ENCODE peak calls at places on chromosomes 7 and 10, in four cellular contexts. A, O, V and H are unnamed samples.
A peak's percentile ranks its signal among the peaks of the same experiment; 100 is the strongest.

GRCh38 chr10:93386496-93387369 is 95.4 kb downstream of the MYOF start:
- DNase-seq in V (no peak), A (peak; percentile 53), O (peak; percentile 59), H (no peak)

GRCh38 chr10:126188679-126189200 is 199.5 kb downstream of the ADAM12 start:
- DNase-seq in O (no peak), V (no peak), A (no peak), H (no peak)

GRCh38 chr7:40839881-40840280 is 705.1 kb downstream of the SUGCT start:
- DNase-seq in O (no peak), V (no peak), A (no peak), H (no peak)

GRCh38 chr7:37247881-37248280 is 200.8 kb downstream of the ELMO1 start:
- DNase-seq in A (no peak), O (no peak), V (peak; percentile 13), H (no peak)

GRCh38 chr10:61063911-61064310 is 119.9 kb upstream of the RHOBTB1 start:
- DNase-seq in O (no peak), A (no peak), V (no peak), H (no peak)

GRCh38 chr7:76340617-76341131 is 18.1 kb downstream of the YWHAG start:
- DNase-seq in V (no peak), A (no peak), O (no peak), H (no peak)

GRCh38 chr7:20408467-20408826 is 77.7 kb downstream of the ITGB8 start:
- DNase-seq in A (no peak), V (no peak), O (no peak), H (no peak)

GRCh38 chr7:128932862-128933821 is 4.6 kb upstream of the IRF5 start:
- DNase-seq in A (peak; percentile 86), V (no peak), O (no peak), H (peak; percentile 64)

GRCh38 chr7:39417642-39418041 is 148.6 kb upstream of the YAE1 start:
- DNase-seq in O (no peak), V (peak; percentile 9), A (no peak), H (no peak)

GRCh38 chr10:74081192-74081803 is 69.3 kb downstream of the AP3M1 start:
- DNase-seq in A (peak; percentile 63), O (no peak), V (peak; percentile 64), H (no peak)

GRCh38 chr10:35577915-35578607 is 27.1 kb upstream of the GJD4 start:
- DNase-seq in A (no peak), O (no peak), V (no peak), H (no peak)

GRCh38 chr7:100091411-100092181 is 2.8 kb downstream of the COPS6 start:
- DNase-seq in O (no peak), V (peak; percentile 42), A (peak; percentile 13), H (no peak)

GRCh38 chr7:100088621-100089457 is at the start of gene COPS6:
- DNase-seq in A (peak; percentile 86), O (peak; percentile 94), V (peak; percentile 88), H (peak; percentile 85)

GRCh38 chr7:100090527-100091410 is 2.0 kb downstream of the COPS6 start:
- DNase-seq in A (no peak), V (no peak), O (no peak), H (peak; percentile 33)

GRCh38 chr7:100088095-100088620 is 611 bp upstream of the COPS6 start:
- DNase-seq in A (no peak), O (no peak), V (no peak), H (no peak)

GRCh38 chr7:100089458-100090201 is 861 bp downstream of the COPS6 start:
- DNase-seq in V (no peak), O (no peak), A (no peak), H (no peak)
- H3K4me1 ChIP-seq in V (peaks cover 14% of the 10 kb centered on the region), O (peaks cover 4% of the 10 kb centered on the region), A (peaks cover 17% of the 10 kb centered on the region), H (peaks cover 16% of the 10 kb centered on the region)

GRCh38 chr10:43151371-43151770 is 13.1 kb downstream of the CSGALNACT2 start:
- DNase-seq in A (no peak), O (no peak), V (no peak), H (no peak)
- H3K9me3 ChIP-seq in A (peaks cover 10% of the 10 kb centered on the region), O (peaks cover 2% of the 10 kb centered on the region), V (peaks cover 12% of the 10 kb centered on the region), H (no peaks in the 10 kb centered on the region)

GRCh38 chr7:137994091-137994688 is 7.7 kb downstream of the CREB3L2 start:
- DNase-seq in O (no peak), A (no peak), V (no peak), H (no peak)
- H3K4me1 ChIP-seq in O (peaks cover 40% of the 10 kb centered on the region), A (peaks cover 4% of the 10 kb centered on the region), V (peaks cover 31% of the 10 kb centered on the region), H (peaks cover 41% of the 10 kb centered on the region)

DNA sequence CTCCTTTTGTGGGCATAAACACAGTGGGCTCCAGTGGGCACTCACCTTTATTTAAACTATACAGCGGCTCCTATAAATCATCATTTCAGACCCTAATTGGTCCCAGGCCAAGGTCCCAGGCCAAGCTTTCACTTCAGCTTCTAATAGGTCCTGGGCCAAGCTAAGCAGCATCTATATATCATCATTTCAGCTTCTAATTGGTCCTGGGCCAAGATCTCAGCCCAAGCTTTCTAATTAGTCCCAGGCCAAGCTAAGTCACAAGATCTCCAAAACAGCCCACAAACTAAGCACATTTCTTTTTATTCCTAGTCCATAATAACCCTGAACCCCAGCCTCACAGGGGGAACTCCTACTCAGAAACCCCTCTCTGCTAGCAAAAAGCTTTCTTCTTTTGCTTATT is 47.1 kb downstream of the ZNF680 start:
- DNase-seq in V (no peak), A (no peak), O (no peak), H (no peak)
- H3K9me3 ChIP-seq in V (peaks cover 74% of the 10 kb centered on the region), A (peaks cover 73% of the 10 kb centered on the region), O (peaks cover 7% of the 10 kb centered on the region), H (no peaks in the 10 kb centered on the region)

DNA sequence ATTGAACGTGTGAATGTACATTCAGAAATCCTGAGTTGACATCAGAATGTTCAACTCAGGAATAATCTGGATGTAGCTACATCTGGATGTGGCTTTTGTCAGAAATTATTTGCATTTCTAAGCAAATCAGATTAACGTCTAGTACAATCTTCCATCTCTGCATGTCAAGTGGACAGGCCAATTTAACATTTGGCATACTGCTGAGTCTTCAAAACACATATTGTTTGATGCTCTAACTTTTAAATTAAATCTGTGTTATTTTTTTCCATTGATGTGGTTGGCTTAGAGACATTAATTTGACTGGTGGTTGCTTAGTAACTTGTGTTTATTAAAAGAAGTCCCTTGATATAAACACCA is 3.4 kb downstream of the STAMBPL1 start:
- DNase-seq in V (no peak), O (no peak), A (no peak), H (no peak)
- H3K4me1 ChIP-seq in V (peaks cover 63% of the 10 kb centered on the region), O (peaks cover 5% of the 10 kb centered on the region), A (peaks cover 78% of the 10 kb centered on the region), H (peaks cover 87% of the 10 kb centered on the region)